ENCODE peak calls at places on chromosomes 2 and 18, in six cellular contexts. C is spleen; R is amniotic stem cell; P is stimulated activated CD4-positive, alpha-beta T cell treated with anti-CD3 and anti-CD28 coated beads, Interleukin-15, amount 100 ng/mL, for 1 hour; N is activated CD8-positive, alpha-beta memory T cell treated with anti-CD3 and anti-CD28 coated beads for 24 hours; X is NCI-H2029 treated with DMSO at 0.1 percent for 48 hours. J is an unnamed sample.

GRCh38 chr2:158624071-158624470 is 167.3 kb downstream of the PKP4 start:
- DNase-seq in X (no peak), P (no peak), N (no peak), C (no peak), R (no peak), J (no peak)

GRCh38 chr2:20524412-20525040 is 77.7 kb downstream of the RHOB start:
- DNase-seq in P (no peak), N (no peak), X (no peak), R (no peak), C (no peak), J (no peak)

GRCh38 chr2:219524817-219525216 is 10.5 kb downstream of the ASIC4 start:
- DNase-seq in P (no peak), C (no peak), R (no peak), N (no peak), X (no peak), J (no peak)

GRCh38 chr18:2147424-2147823 is 423.9 kb downstream of the METTL4 start:
- DNase-seq in R (no peak), N (no peak), C (no peak), P (no peak), X (no peak), J (no peak)

GRCh38 chr2:41937464-41937861 is 110.4 kb upstream of the PKDCC start:
- DNase-seq in X (no peak), C (no peak), P (no peak), N (no peak), R (no peak), J (peak)

GRCh38 chr2:216606551-216607527 is 26.4 kb upstream of the IGFBP2 start:
- DNase-seq in P (no peak), N (peak), C (peak), R (no peak), X (no peak), J (peak)

GRCh38 chr18:812673-813404 is 797 bp upstream of the YES1 start:
- DNase-seq in X (no peak), N (peak), P (peak), C (peak), R (peak), J (peak)

GRCh38 chr2:9708683-9709538 is 78.1 kb upstream of the YWHAQ start:
- DNase-seq in P (no peak), C (no peak), R (no peak), N (no peak), X (peak), J (no peak)

GRCh38 chr2:120520929-120521912 is 175.3 kb downstream of the INHBB start:
- DNase-seq in P (no peak), X (peak), N (peak), C (peak), R (no peak), J (peak)

GRCh38 chr2:224793961-224794360 is 77.8 kb upstream of the CCDC195 start:
- DNase-seq in X (no peak), N (no peak), R (no peak), P (no peak), C (no peak), J (no peak)